ENCODE peak calls at places on chromosome 20, in seven cellular contexts. H is hepatocyte; C is transverse colon; Y is GM23248; M is uterus; X is CD4-positive, alpha-beta memory T cell; E is mammary epithelial cell. R is an unnamed sample.
A peak's percentile ranks its signal among the peaks of the same experiment; 100 is the strongest.

GRCh38 chr20:35145141-35145564 is 2.0 kb downstream of the EDEM2 start:
- DNase-seq in H (peak; percentile 68), C (no peak), Y (peak; percentile 62), M (no peak), X (peak; percentile 60), E (peak; percentile 53), R (peak; percentile 68)

GRCh38 chr20:53129557-53129956 is 157.4 kb downstream of the TSHZ2 start:
- DNase-seq in H (no peak), C (no peak), Y (peak; percentile 97), M (no peak), X (no peak), E (no peak), R (no peak)

GRCh38 chr20:8315639-8316573 is 183.8 kb downstream of the PLCB1 start:
- DNase-seq in H (no peak), C (no peak), Y (no peak), M (no peak), X (no peak), E (no peak), R (peak; percentile 9)

GRCh38 chr20:48923149-48923718 is 1.7 kb downstream of the ARFGEF2 start:
- DNase-seq in H (no peak), C (no peak), Y (peak; percentile 55), M (no peak), X (no peak), E (no peak), R (peak; percentile 45)

GRCh38 chr20:12409501-12409900 is 491.8 kb downstream of the BTBD3 start:
- DNase-seq in H (no peak), C (no peak), Y (no peak), M (no peak), X (no peak), E (peak; percentile 75), R (no peak)

GRCh38 chr20:775679-776135 is 7.4 kb upstream of the SLC52A3 start:
- DNase-seq in H (peak; percentile 33), C (peak; percentile 91), Y (no peak), M (no peak), X (no peak), E (no peak), R (peak; percentile 90)

GRCh38 chr20:39829255-39829654 is 859.8 kb downstream of the MAFB start:
- DNase-seq in H (peak; percentile 18), C (no peak), Y (peak; percentile 44), M (no peak), X (no peak), E (no peak), R (no peak)

GRCh38 chr20:11451793-11452291 is 465.9 kb upstream of the BTBD3 start:
- DNase-seq in H (peak; percentile 46), C (no peak), Y (no peak), M (peak; percentile 34), X (no peak), E (peak; percentile 50), R (no peak)

GRCh38 chr20:11103866-11104265 is 430.1 kb upstream of the JAG1 start:
- DNase-seq in H (no peak), C (no peak), Y (no peak), M (no peak), X (no peak), E (peak; percentile 22), R (no peak)

GRCh38 chr20:38523697-38524096 is 51.1 kb downstream of the RALGAPB start:
- DNase-seq in H (no peak), C (no peak), Y (peak; percentile 81), M (no peak), X (no peak), E (peak; percentile 76), R (no peak)

GRCh38 chr20:11792229-11792953 is 125.3 kb upstream of the BTBD3 start:
- DNase-seq in H (no peak), C (no peak), Y (no peak), M (no peak), X (no peak), E (peak; percentile 36), R (no peak)

GRCh38 chr20:24741673-24742072 is 207.4 kb upstream of the CST7 start:
- DNase-seq in H (no peak), C (no peak), Y (no peak), M (no peak), X (no peak), E (no peak), R (no peak)

GRCh38 chr20:24742436-24742835 is 206.6 kb upstream of the CST7 start:
- DNase-seq in H (no peak), C (no peak), Y (no peak), M (no peak), X (no peak), E (no peak), R (no peak)

GRCh38 chr20:24745206-24745605 is 203.9 kb upstream of the CST7 start:
- DNase-seq in H (no peak), C (no peak), Y (no peak), M (no peak), X (no peak), E (no peak), R (no peak)

GRCh38 chr20:24743641-24744040 is 205.4 kb upstream of the CST7 start:
- DNase-seq in H (no peak), C (no peak), Y (no peak), M (no peak), X (no peak), E (no peak), R (no peak)

DNA sequence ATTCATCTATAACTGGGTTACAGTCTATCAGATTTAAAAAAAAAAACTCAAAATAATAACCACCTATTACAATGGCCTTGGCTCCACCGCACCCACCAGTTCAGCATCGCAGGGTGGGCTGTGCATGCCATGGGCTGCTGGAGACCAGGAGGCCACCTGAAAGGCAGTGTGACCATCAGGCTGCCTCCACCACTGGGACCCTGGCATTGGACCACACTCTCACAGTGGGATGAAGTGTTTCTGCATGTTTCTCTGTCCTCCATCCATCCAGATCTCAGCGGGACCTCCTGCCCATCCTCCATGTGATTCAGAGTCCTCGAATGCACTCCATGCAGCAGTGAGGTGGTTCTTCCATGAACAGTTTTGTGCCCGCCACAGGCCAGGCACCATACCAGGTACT is 206.1 kb upstream of the CST7 start:
- DNase-seq in H (no peak), C (no peak), Y (no peak), M (no peak), X (no peak), E (no peak), R (no peak)
- H3K4me1 ChIP-seq in H (no peaks in the 10 kb centered on the region), C (peaks cover 6% of the 10 kb centered on the region), Y (no peaks in the 10 kb centered on the region), M (no peaks in the 10 kb centered on the region), X (peaks cover 6% of the 10 kb centered on the region), E (peaks cover 11% of the 10 kb centered on the region), R (peaks cover 3% of the 10 kb centered on the region)

DNA sequence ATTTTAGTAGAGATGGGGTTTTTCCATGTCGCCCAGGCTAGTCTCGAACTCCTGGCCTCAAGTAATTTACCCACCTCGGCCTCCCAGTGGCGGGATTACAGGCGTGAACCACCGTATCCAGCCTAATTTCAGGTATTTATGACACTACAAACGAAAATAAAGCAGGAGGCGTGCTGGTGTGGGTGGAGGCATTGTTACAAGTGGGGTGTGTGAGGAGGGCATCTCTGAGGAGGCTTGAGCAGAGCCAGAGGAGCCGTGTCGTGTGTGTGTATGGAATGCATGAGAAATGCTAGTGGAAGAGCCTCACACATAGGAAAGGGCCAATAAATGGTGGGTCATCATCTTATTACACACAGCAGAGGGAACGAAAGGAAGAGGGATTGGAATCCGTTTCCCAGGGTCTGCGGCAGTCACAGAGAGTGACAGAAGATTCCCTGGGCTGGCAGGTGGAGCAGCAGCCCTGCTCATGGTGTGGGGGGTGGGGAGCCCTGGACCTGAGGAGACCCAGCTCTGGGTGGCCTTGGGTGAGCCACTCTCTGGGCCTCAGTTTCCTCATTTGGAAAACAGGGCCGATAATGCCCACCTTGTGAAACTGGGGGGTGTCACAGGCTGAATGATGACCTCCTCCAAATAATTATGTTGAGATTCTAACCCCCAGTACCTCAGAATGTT is 17.2 kb upstream of the PEDS1 start:
- DNase-seq in H (no peak), C (no peak), Y (no peak), M (no peak), X (no peak), E (no peak), R (no peak)
- H3K4me3 ChIP-seq in H (no peak overlapping the region), C (no peak overlapping the region), Y (no peak overlapping the region), M (no peak overlapping the region), X (no peak overlapping the region), E (no peak overlapping the region), R (no peak overlapping the region)

DNA sequence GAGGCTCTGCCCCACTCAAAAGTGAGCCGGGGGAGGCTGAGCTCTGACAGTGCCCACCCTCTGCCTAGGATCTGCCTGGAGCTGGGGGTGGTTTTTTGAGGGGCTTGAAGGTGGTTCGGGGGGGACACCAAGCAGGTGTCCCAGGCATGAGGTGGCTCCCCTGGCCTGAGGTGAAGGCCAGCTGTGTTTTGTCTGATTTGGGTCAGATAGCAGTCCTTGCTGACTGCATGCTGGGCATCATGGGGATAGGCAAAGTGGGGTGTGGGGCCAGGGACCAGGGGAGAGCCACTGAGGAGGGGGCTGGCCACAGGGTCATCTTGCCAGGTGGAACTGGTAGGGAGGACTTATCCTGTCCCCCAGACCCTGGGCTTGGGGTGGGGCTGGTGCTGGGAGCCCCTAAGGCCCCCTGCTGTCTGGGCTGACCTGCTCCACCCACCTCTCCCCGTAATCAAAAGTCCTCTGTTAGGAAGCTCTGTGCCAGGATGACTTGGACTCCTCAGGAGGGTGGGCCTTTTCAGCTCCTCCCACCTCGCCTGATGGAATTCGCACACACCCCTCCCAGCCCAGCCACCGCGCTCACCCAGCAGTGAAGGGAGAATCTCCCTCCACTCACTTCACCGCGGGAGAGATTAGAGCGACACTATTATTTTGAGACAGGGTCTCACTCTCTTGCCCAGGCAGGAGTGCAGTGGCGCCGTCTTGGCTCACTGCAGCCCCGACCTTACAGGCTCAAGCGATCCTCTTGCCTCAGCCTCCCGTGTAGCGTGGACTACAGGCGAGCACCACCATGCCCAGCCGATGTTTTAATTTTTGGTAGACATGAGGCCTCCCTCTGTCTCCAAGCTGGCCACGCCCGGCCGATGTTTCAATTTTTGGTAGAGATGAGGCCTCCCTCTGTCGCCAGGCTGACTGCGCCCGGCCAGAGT is 1.5 kb upstream of the COL9A3 start:
- DNase-seq in H (peak; percentile 80), C (no peak), Y (peak; percentile 65), M (no peak), X (no peak), E (no peak), R (peak; percentile 47)
- H3K27me3 ChIP-seq in H (peaks cover 19% of the 10 kb centered on the region), C (peaks cover 63% of the 10 kb centered on the region), Y (peaks cover 11% of the 10 kb centered on the region), M (peaks cover 11% of the 10 kb centered on the region), X (peaks cover 17% of the 10 kb centered on the region), E (peaks cover 7% of the 10 kb centered on the region), R (peaks cover 9% of the 10 kb centered on the region)

GRCh38 chr20:23127506-23128279 is 41.6 kb upstream of the CD93 start:
- DNase-seq in H (no peak), C (no peak), Y (no peak), M (no peak), X (no peak), E (no peak), R (no peak)

GRCh38 chr20:23130622-23130916 is 44.4 kb upstream of the CD93 start:
- DNase-seq in H (no peak), C (no peak), Y (no peak), M (no peak), X (no peak), E (no peak), R (no peak)

GRCh38 chr20:23129891-23130621 is 43.9 kb upstream of the CD93 start:
- DNase-seq in H (no peak), C (no peak), Y (no peak), M (no peak), X (no peak), E (no peak), R (no peak)

GRCh38 chr20:23128461-23129125 is 42.5 kb upstream of the CD93 start:
- DNase-seq in H (no peak), C (no peak), Y (no peak), M (no peak), X (no peak), E (no peak), R (no peak)

DNA sequence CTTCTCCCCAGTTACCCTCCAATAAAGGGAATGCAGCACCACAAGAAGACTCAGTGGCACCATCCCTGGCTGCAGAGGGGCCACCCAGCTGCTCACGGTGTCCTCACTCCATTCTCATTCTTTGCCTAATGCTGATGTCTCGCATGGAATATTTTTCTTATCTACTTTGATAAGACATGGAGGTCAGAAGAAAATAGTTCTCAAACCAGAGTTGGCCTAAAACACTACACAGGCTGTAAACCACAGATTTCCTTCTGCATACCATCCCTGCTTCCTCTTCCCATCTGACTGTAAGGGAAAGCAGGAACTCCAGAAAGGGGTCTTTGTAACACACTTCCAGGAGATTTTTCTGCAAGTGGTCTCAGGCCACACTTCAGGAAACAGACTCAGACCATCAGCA is 43.1 kb upstream of the CD93 start:
- DNase-seq in H (no peak), C (no peak), Y (no peak), M (no peak), X (no peak), E (no peak), R (no peak)
- H3K4me1 ChIP-seq in H (peaks cover 26% of the 10 kb centered on the region), C (no peaks in the 10 kb centered on the region), Y (peaks cover 7% of the 10 kb centered on the region), M (no peaks in the 10 kb centered on the region), X (no peaks in the 10 kb centered on the region), E (no peaks in the 10 kb centered on the region), R (no peaks in the 10 kb centered on the region)

R was measured in small intestine.